ENCODE peak calls at places on chromosomes 2 and 18, in nine cellular contexts. V is IMR-90, Z is A549, J is HCT116, D is transverse colon, Q is stomach, M is body of pancreas, W is H1, B is Peyer's patch. K is an unnamed sample.

GRCh38 chr2:149579972-149580882 is 7.3 kb downstream of the MMADHC start:
- DNase-seq in Q (no peak), Z (no peak), W (no peak), V (peak; percentile 63), M (no peak), D (no peak), B (no peak), J (no peak), K (no peak)

GRCh38 chr2:45957533-45958227 is 306.2 kb downstream of the PRKCE start:
- DNase-seq in V (no peak), J (no peak), B (no peak), D (no peak), M (no peak), W (no peak), Z (no peak), Q (no peak), K (no peak)

GRCh38 chr2:189124175-189124574 is 55.4 kb downstream of the COL5A2 start:
- DNase-seq in J (no peak), M (no peak), Q (no peak), B (no peak), D (no peak), Z (peak; percentile 10), V (peak; percentile 71), W (no peak), K (no peak)

GRCh38 chr2:9638532-9638931 is 7.7 kb upstream of the YWHAQ start:
- DNase-seq in Q (peak; percentile 53), W (no peak), D (peak; percentile 72), Z (peak; percentile 89), J (peak; percentile 22), V (peak; percentile 97), B (peak; percentile 29), M (peak; percentile 28), K (peak; percentile 95)

GRCh38 chr2:14517731-14518130 is 114.8 kb upstream of the LRATD1 start:
- DNase-seq in W (no peak), Q (no peak), J (no peak), V (no peak), B (no peak), D (no peak), M (no peak), Z (no peak), K (no peak)

GRCh38 chr2:69191672-69192071 is 178.7 kb downstream of the ANTXR1 start:
- DNase-seq in D (no peak), B (no peak), M (no peak), Z (no peak), V (no peak), W (no peak), Q (no peak), J (no peak), K (no peak)

GRCh38 chr18:59874166-59874565 is 25.6 kb upstream of the PMAIP1 start:
- DNase-seq in W (no peak), D (no peak), J (peak; percentile 65), Q (no peak), B (no peak), V (peak; percentile 96), Z (peak; percentile 40), M (no peak), K (no peak)

GRCh38 chr2:136718273-136718672 is 47.1 kb upstream of the THSD7B start:
- DNase-seq in J (no peak), B (no peak), M (no peak), Q (no peak), D (no peak), Z (no peak), W (no peak), V (no peak), K (no peak)

GRCh38 chr2:219123356-219124143 is 37.1 kb downstream of the NHEJ1 start:
- DNase-seq in Q (no peak), V (no peak), D (peak; percentile 71), Z (no peak), M (no peak), J (no peak), B (no peak), W (no peak), K (no peak)

GRCh38 chr2:219124379-219125110 is 36.1 kb downstream of the NHEJ1 start:
- DNase-seq in M (no peak), Z (no peak), D (peak; percentile 77), Q (no peak), W (no peak), J (no peak), B (no peak), V (peak; percentile 64), K (no peak)

GRCh38 chr2:219125886-219126270 is 34.7 kb downstream of the NHEJ1 start:
- DNase-seq in M (no peak), J (no peak), W (no peak), Q (no peak), B (no peak), Z (no peak), V (no peak), D (no peak), K (no peak)

GRCh38 chr2:219126555-219126954 is 34.1 kb downstream of the NHEJ1 start:
- DNase-seq in M (no peak), W (no peak), B (no peak), Z (peak; percentile 6), J (no peak), D (peak; percentile 48), Q (peak; percentile 64), V (no peak), K (no peak)

DNA sequence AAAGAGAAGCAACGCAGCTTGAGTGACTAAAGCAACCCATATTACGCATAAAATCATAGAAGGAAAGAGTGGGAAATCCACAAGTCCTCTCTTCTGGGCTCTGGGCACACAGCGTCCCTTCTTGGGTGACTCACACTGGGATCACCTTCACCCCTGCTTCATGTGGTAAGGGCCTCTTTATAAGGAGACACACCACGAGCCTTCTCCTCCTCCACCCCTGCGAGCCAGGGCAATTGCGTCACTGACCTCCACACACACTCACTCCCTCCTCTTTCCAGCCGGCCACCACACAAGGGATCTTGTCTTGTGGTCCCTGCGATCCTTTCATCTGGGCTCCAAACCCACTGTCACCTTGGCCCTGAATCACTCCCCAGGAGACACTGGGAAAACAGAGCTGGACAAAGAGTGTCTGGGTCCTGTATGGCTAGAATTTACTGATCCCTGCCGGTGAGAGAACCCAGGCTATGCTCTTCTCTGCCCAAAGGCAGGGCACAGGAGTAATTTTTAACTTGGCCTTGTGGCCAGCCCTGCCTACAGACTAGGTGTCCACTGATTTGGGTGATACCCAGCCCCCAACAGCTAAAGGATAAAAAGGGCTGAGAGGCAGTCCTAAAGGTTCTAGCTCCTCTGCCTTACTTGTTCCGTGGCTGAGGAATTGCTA is 35.3 kb downstream of the NHEJ1 start:
- DNase-seq in B (no peak), W (no peak), M (no peak), Z (peak; percentile 31), D (peak; percentile 85), V (peak; percentile 88), J (peak; percentile 94), Q (peak; percentile 29), K (peak; percentile 65)
- H3K4me3 ChIP-seq in B (no peak overlapping the region), W (no peak overlapping the region), M (no peak overlapping the region), Z (no peak overlapping the region), D (no peak overlapping the region), V (no peak overlapping the region), J (peak overlapping the region; percentile 37), Q (no peak overlapping the region), K (no peak overlapping the region)

DNA sequence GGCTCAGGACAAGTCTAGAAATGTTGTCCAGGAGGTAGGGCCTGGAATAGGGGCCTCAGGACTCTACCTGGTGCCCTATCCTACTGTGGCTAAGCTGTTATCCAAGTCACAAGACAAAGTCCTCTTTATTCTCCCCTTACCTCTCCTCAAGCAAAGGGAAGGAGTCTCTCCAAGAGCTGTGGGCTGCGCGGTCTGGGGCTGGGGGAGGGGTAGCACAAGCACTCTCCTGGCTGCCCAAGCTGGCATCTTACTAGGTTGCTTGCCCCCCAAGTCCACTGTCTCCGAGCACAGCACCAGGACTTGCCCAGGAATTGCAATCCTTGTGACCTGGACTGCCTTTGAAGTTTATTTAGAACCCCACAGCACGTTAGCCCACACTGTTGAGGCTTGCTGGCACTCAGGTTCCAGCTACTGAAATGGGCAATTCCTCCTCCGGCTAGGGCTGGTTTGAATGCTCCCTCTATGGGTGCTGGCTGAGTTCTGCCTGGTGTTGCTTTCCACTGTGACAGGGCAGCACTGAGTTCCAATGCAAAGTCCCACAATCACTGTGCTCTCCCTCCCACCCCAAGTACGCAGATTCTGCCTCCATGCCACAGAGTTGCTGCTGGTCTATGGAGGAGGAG is 18.5 kb downstream of the DHRS9 start:
- DNase-seq in J (no peak), D (no peak), Z (no peak), B (no peak), V (no peak), M (no peak), W (no peak), Q (no peak), K (no peak)
- TF ChIP-seq POLR2A in J (no peak), D (no peak), Z (no peak), B (no peak), V (no peak), M (no peak), W (no peak), Q (no peak), K (no peak)

GRCh38 chr2:234987754-234988153 is 35.9 kb downstream of the SH3BP4 start:
- DNase-seq in J (no peak), V (no peak), B (no peak), W (no peak), Q (no peak), M (no peak), D (no peak), Z (no peak), K (no peak)

GRCh38 chr2:234986346-234986745 is 34.5 kb downstream of the SH3BP4 start:
- DNase-seq in D (no peak), W (no peak), B (no peak), M (no peak), Z (no peak), V (no peak), J (no peak), Q (no peak), K (no peak)

GRCh38 chr2:234988491-234988890 is 36.7 kb downstream of the SH3BP4 start:
- DNase-seq in Z (no peak), B (no peak), W (no peak), Q (no peak), M (no peak), J (no peak), D (no peak), V (no peak), K (no peak)

GRCh38 chr2:234985608-234986115 is 33.8 kb downstream of the SH3BP4 start:
- DNase-seq in M (no peak), Q (no peak), B (no peak), Z (no peak), D (no peak), J (no peak), W (no peak), V (no peak), K (no peak)

GRCh38 chr2:234986866-234987720 is 35.3 kb downstream of the SH3BP4 start:
- DNase-seq in B (no peak), J (no peak), M (no peak), Z (no peak), V (no peak), W (no peak), Q (no peak), D (no peak), K (no peak)
- H3K4me1 ChIP-seq in B (no peaks in the 10 kb centered on the region), J (peaks cover 32% of the 10 kb centered on the region), M (peaks cover 83% of the 10 kb centered on the region), Z (peaks cover 45% of the 10 kb centered on the region), V (peaks cover 55% of the 10 kb centered on the region), W (peaks cover 23% of the 10 kb centered on the region), Q (peaks cover 72% of the 10 kb centered on the region), D (peaks cover 26% of the 10 kb centered on the region), K (peaks cover 6% of the 10 kb centered on the region)

DNA sequence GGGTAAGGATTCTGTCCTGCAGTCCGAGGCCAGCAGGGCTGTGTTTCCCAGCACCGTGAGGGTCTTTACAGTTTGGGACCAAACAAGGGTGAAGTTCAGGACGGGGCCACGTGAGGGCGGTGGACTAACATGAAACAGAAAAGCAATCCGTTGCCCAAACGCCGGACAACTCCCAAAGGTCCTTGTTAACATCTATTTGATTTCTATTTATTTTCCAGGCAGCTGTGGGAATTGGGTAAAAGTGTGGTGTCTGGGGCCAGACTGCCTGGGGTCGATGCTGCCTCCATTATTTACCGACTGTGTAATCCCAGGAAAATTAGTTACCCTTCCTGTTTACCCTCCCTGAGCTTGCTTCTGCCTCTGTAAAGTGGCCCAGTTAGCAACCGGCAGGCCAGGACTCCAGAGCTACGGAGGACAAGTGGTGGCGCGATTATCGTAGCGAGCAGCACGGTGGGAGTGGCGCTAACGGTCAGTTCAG is 66.3 kb upstream of the TCF7L1 start:
- DNase-seq in D (peak; percentile 66), Z (peak; percentile 77), W (peak; percentile 95), Q (peak; percentile 67), M (peak; percentile 70), J (peak; percentile 77), B (peak; percentile 30), V (peak; percentile 84), K (peak; percentile 78)
- H3K4me3 ChIP-seq in D (no peak overlapping the region), Z (peak overlapping the region; percentile 21), W (no peak overlapping the region), Q (peak overlapping the region; percentile 36), M (no peak overlapping the region), J (peak overlapping the region; percentile 40), B (no peak overlapping the region), V (peak overlapping the region; percentile 27), K (peak overlapping the region; percentile 15)